ENCODE peak calls at places on chromosomes 4 and X, in nine cellular contexts. One of them, this sample, is unnamed.

GRCh38 chr4:176404591-176404990 is 84.8 kb downstream of the SPCS3 start:
- DNase-seq in mucosa of descending colon: no peak
- DNase-seq in brain microvascular endothelial cell: peak
- DNase-seq in K562: no peak
- DNase-seq in right cardiac atrium: no peak
- DNase-seq in lower leg skin: no peak
- DNase-seq in trophoblast cell: no peak
- DNase-seq in AG09309: peak
- DNase-seq in fibroblast of pulmonary artery: peak
- DNase-seq in this sample: peak

GRCh38 chrX:43836435-43837184 is 45.6 kb downstream of the MAOB start:
- DNase-seq in mucosa of descending colon: peak
- DNase-seq in brain microvascular endothelial cell: no peak
- DNase-seq in K562: peak
- DNase-seq in right cardiac atrium: no peak
- DNase-seq in lower leg skin: no peak
- DNase-seq in trophoblast cell: no peak
- DNase-seq in AG09309: no peak
- DNase-seq in fibroblast of pulmonary artery: peak
- DNase-seq in this sample: no peak

GRCh38 chr4:54844911-54845310 is 187.2 kb downstream of the KIT start:
- DNase-seq in mucosa of descending colon: no peak
- DNase-seq in brain microvascular endothelial cell: no peak
- DNase-seq in K562: no peak
- DNase-seq in right cardiac atrium: no peak
- DNase-seq in lower leg skin: no peak
- DNase-seq in trophoblast cell: no peak
- DNase-seq in AG09309: no peak
- DNase-seq in fibroblast of pulmonary artery: no peak
- DNase-seq in this sample: no peak

GRCh38 chr4:176156656-176157055 is 38.7 kb downstream of the SPATA4 start:
- DNase-seq in mucosa of descending colon: no peak
- DNase-seq in brain microvascular endothelial cell: no peak
- DNase-seq in K562: no peak
- DNase-seq in right cardiac atrium: no peak
- DNase-seq in lower leg skin: no peak
- DNase-seq in trophoblast cell: no peak
- DNase-seq in AG09309: peak
- DNase-seq in fibroblast of pulmonary artery: peak
- DNase-seq in this sample: peak

GRCh38 chrX:6383488-6383887 is 151.4 kb downstream of the VCX3A start:
- DNase-seq in mucosa of descending colon: no peak
- DNase-seq in brain microvascular endothelial cell: no peak
- DNase-seq in K562: no peak
- DNase-seq in right cardiac atrium: no peak
- DNase-seq in lower leg skin: no peak
- DNase-seq in trophoblast cell: no peak
- DNase-seq in AG09309: no peak
- DNase-seq in fibroblast of pulmonary artery: no peak
- DNase-seq in this sample: no peak

GRCh38 chrX:130984782-130985181 is 73.4 kb upstream of the ARHGAP36 start:
- DNase-seq in mucosa of descending colon: no peak
- DNase-seq in brain microvascular endothelial cell: no peak
- DNase-seq in K562: no peak
- DNase-seq in right cardiac atrium: no peak
- DNase-seq in lower leg skin: no peak
- DNase-seq in trophoblast cell: no peak
- DNase-seq in AG09309: no peak
- DNase-seq in fibroblast of pulmonary artery: no peak
- DNase-seq in this sample: no peak

GRCh38 chrX:111892375-111892774 is 16.4 kb downstream of the TRPC5OS start:
- DNase-seq in mucosa of descending colon: no peak
- DNase-seq in brain microvascular endothelial cell: no peak
- DNase-seq in K562: no peak
- DNase-seq in right cardiac atrium: no peak
- DNase-seq in lower leg skin: no peak
- DNase-seq in trophoblast cell: no peak
- DNase-seq in AG09309: no peak
- DNase-seq in fibroblast of pulmonary artery: no peak
- DNase-seq in this sample: no peak

GRCh38 chrX:103674531-103675454 is 11.7 kb downstream of the MORF4L2 start:
- DNase-seq in mucosa of descending colon: no peak
- DNase-seq in brain microvascular endothelial cell: no peak
- DNase-seq in K562: peak
- DNase-seq in right cardiac atrium: no peak
- DNase-seq in lower leg skin: no peak
- DNase-seq in trophoblast cell: peak
- DNase-seq in AG09309: no peak
- DNase-seq in fibroblast of pulmonary artery: no peak
- DNase-seq in this sample: no peak

GRCh38 chr4:140052050-140052449 is 101.9 kb downstream of the MAML3 start:
- DNase-seq in mucosa of descending colon: peak
- DNase-seq in brain microvascular endothelial cell: peak
- DNase-seq in K562: peak
- DNase-seq in right cardiac atrium: peak
- DNase-seq in lower leg skin: no peak
- DNase-seq in trophoblast cell: no peak
- DNase-seq in AG09309: no peak
- DNase-seq in fibroblast of pulmonary artery: peak
- DNase-seq in this sample: no peak

GRCh38 chrX:46634577-46634976 is 61.0 kb downstream of the CHST7 start:
- DNase-seq in mucosa of descending colon: no peak
- DNase-seq in brain microvascular endothelial cell: no peak
- DNase-seq in K562: no peak
- DNase-seq in right cardiac atrium: no peak
- DNase-seq in lower leg skin: no peak
- DNase-seq in trophoblast cell: peak
- DNase-seq in AG09309: no peak
- DNase-seq in fibroblast of pulmonary artery: no peak
- DNase-seq in this sample: no peak

GRCh38 chr4:185597532-185598188 is 62.4 kb upstream of the PDLIM3 start:
- DNase-seq in mucosa of descending colon: peak
- DNase-seq in brain microvascular endothelial cell: peak
- DNase-seq in K562: peak
- DNase-seq in right cardiac atrium: peak
- DNase-seq in lower leg skin: peak
- DNase-seq in trophoblast cell: peak
- DNase-seq in AG09309: peak
- DNase-seq in fibroblast of pulmonary artery: peak
- DNase-seq in this sample: peak

GRCh38 chr4:83582289-83582756 is 46.4 kb downstream of the GPAT3 start:
- DNase-seq in mucosa of descending colon: peak
- DNase-seq in brain microvascular endothelial cell: no peak
- DNase-seq in K562: no peak
- DNase-seq in right cardiac atrium: no peak
- DNase-seq in lower leg skin: no peak
- DNase-seq in trophoblast cell: no peak
- DNase-seq in AG09309: peak
- DNase-seq in fibroblast of pulmonary artery: peak
- DNase-seq in this sample: peak

DNA sequence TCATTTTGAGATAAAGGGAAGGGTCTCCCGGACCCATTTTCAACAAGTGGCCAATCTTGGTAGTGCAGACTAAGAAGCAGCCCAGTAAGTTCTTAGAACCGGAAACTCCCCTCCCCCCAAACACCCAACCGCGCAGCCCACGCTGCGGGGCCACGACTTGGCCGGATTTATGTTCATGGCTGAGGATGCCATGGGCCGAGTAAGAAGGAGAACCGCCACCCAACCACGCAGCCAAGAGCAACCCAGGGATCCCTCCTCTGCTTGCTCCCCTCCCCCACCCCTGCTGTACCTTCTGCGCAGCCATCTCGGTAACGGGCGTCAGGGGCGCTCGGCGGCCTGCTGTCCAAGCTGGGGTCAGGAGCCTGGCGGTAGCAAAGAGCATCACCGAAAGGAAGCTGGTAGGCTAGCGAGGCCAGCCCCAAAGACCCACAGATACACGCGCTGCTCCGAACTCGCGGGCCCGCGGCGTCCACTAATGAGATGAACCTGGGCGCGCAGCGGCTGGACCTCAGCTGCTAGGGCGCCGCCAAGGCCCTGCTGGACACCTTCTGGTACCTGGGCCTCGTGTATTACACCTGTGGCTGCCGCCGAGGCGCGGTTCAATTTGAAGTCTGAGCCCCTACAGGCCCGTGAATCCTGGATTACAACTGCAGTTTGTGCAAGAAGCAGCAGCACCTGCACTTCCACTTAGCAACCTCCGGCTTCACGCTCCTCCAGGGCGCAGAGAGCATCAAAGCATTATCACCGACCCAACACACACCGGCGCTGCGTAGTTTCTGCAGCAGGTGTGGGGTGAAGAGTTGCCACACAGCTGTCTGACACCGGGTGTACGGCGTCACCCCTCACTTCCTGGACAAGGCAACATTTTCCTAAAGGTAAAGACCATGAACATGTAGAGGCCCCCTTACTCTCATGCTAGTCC is 63.4 kb downstream of the NUDT10 start:
- DNase-seq in mucosa of descending colon: peak
- DNase-seq in brain microvascular endothelial cell: no peak
- DNase-seq in K562: peak
- DNase-seq in right cardiac atrium: peak
- DNase-seq in lower leg skin: no peak
- DNase-seq in trophoblast cell: peak
- DNase-seq in AG09309: no peak
- DNase-seq in fibroblast of pulmonary artery: no peak
- DNase-seq in this sample: no peak
- H3K4me3 ChIP-seq in mucosa of descending colon: no peak
- H3K4me3 ChIP-seq in brain microvascular endothelial cell: peak
- H3K4me3 ChIP-seq in K562: no peak
- H3K4me3 ChIP-seq in right cardiac atrium: peak
- H3K4me3 ChIP-seq in lower leg skin: no peak
- H3K4me3 ChIP-seq in trophoblast cell: peak
- H3K4me3 ChIP-seq in AG09309: no peak
- H3K4me3 ChIP-seq in fibroblast of pulmonary artery: peak
- H3K4me3 ChIP-seq in this sample: peak

DNA sequence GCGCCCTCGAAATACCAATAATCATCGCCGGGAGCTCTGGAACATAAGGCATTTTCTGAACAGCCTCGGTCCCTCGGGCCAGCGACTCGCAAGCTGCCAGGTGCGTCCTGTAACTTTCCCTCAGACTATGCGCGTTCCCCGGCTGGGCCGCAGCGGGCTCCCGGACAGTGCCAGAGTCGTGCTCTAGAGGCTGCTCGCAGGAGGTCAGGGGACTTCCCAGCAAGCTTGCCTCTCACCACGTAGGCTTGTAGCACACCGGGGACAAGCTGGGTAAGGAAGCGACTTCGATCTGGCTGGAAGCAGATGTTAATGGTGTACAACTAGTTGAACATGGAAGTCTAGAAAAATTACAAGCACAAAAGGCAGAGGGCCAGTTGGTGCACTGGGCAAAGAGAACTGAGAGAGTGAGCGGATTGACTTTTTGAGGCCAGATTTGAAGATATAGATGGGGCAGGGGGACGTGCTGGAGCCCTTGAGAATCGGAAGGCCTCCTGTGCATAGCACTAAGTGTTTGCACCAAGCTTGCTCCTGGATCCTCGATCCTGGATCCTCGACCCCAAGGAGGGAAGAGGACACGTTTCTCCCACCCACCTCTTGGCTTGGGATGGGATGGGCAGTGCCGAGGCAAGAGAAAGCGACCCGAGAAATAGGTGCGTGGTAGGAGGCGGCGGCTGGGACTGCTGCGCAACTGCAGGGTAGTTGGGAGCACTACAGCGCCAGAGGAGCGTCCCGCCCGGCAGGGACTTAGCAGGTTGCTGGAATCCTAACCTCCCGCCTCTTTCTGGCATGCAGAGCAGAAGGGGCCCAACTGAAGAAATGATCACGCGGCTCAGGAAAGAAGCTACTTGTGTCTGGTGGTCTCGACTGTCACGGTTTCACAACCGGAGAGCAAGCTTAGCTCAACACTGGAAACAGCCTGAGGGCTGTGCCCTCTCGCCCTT is 19.9 kb upstream of the ZIC3 start:
- DNase-seq in mucosa of descending colon: no peak
- DNase-seq in brain microvascular endothelial cell: no peak
- DNase-seq in K562: no peak
- DNase-seq in right cardiac atrium: no peak
- DNase-seq in lower leg skin: no peak
- DNase-seq in trophoblast cell: no peak
- DNase-seq in AG09309: no peak
- DNase-seq in fibroblast of pulmonary artery: no peak
- DNase-seq in this sample: no peak
- H3K4me3 ChIP-seq in mucosa of descending colon: no peak
- H3K4me3 ChIP-seq in brain microvascular endothelial cell: no peak
- H3K4me3 ChIP-seq in K562: no peak
- H3K4me3 ChIP-seq in right cardiac atrium: no peak
- H3K4me3 ChIP-seq in lower leg skin: no peak
- H3K4me3 ChIP-seq in trophoblast cell: no peak
- H3K4me3 ChIP-seq in AG09309: no peak
- H3K4me3 ChIP-seq in fibroblast of pulmonary artery: no peak
- H3K4me3 ChIP-seq in this sample: no peak

GRCh38 chr4:115278830-115279229 is 165.4 kb upstream of the NDST4 start:
- DNase-seq in mucosa of descending colon: no peak
- DNase-seq in brain microvascular endothelial cell: no peak
- DNase-seq in K562: no peak
- DNase-seq in right cardiac atrium: no peak
- DNase-seq in lower leg skin: no peak
- DNase-seq in trophoblast cell: no peak
- DNase-seq in AG09309: no peak
- DNase-seq in fibroblast of pulmonary artery: no peak
- DNase-seq in this sample: no peak

GRCh38 chr4:115272585-115272984 is 159.2 kb upstream of the NDST4 start:
- DNase-seq in mucosa of descending colon: no peak
- DNase-seq in brain microvascular endothelial cell: no peak
- DNase-seq in K562: no peak
- DNase-seq in right cardiac atrium: no peak
- DNase-seq in lower leg skin: no peak
- DNase-seq in trophoblast cell: no peak
- DNase-seq in AG09309: no peak
- DNase-seq in fibroblast of pulmonary artery: no peak
- DNase-seq in this sample: no peak

GRCh38 chr4:115272185-115272584 is 158.8 kb upstream of the NDST4 start:
- DNase-seq in mucosa of descending colon: no peak
- DNase-seq in brain microvascular endothelial cell: no peak
- DNase-seq in K562: no peak
- DNase-seq in right cardiac atrium: no peak
- DNase-seq in lower leg skin: no peak
- DNase-seq in trophoblast cell: no peak
- DNase-seq in AG09309: no peak
- DNase-seq in fibroblast of pulmonary artery: no peak
- DNase-seq in this sample: no peak

GRCh38 chr4:115275615-115276014 is 162.2 kb upstream of the NDST4 start:
- DNase-seq in mucosa of descending colon: no peak
- DNase-seq in brain microvascular endothelial cell: no peak
- DNase-seq in K562: no peak
- DNase-seq in right cardiac atrium: no peak
- DNase-seq in lower leg skin: no peak
- DNase-seq in trophoblast cell: no peak
- DNase-seq in AG09309: no peak
- DNase-seq in fibroblast of pulmonary artery: no peak
- DNase-seq in this sample: no peak

GRCh38 chr4:115274545-115274944 is 161.1 kb upstream of the NDST4 start:
- DNase-seq in mucosa of descending colon: no peak
- DNase-seq in brain microvascular endothelial cell: no peak
- DNase-seq in K562: no peak
- DNase-seq in right cardiac atrium: no peak
- DNase-seq in lower leg skin: no peak
- DNase-seq in trophoblast cell: no peak
- DNase-seq in AG09309: no peak
- DNase-seq in fibroblast of pulmonary artery: no peak
- DNase-seq in this sample: no peak
- H3K4me3 ChIP-seq in mucosa of descending colon: no peak
- H3K4me3 ChIP-seq in brain microvascular endothelial cell: no peak
- H3K4me3 ChIP-seq in K562: no peak
- H3K4me3 ChIP-seq in right cardiac atrium: no peak
- H3K4me3 ChIP-seq in lower leg skin: no peak
- H3K4me3 ChIP-seq in trophoblast cell: no peak
- H3K4me3 ChIP-seq in AG09309: no peak
- H3K4me3 ChIP-seq in fibroblast of pulmonary artery: no peak
- H3K4me3 ChIP-seq in this sample: no peak

GRCh38 chr4:91525627-91526026 is 778.1 kb upstream of the GRID2 start:
- DNase-seq in mucosa of descending colon: peak
- DNase-seq in brain microvascular endothelial cell: no peak
- DNase-seq in K562: no peak
- DNase-seq in right cardiac atrium: no peak
- DNase-seq in lower leg skin: no peak
- DNase-seq in trophoblast cell: no peak
- DNase-seq in AG09309: no peak
- DNase-seq in fibroblast of pulmonary artery: no peak
- DNase-seq in this sample: no peak
- H3K4me3 ChIP-seq in mucosa of descending colon: no peak
- H3K4me3 ChIP-seq in brain microvascular endothelial cell: no peak
- H3K4me3 ChIP-seq in K562: no peak
- H3K4me3 ChIP-seq in right cardiac atrium: no peak
- H3K4me3 ChIP-seq in lower leg skin: no peak
- H3K4me3 ChIP-seq in trophoblast cell: no peak
- H3K4me3 ChIP-seq in AG09309: no peak
- H3K4me3 ChIP-seq in fibroblast of pulmonary artery: no peak
- H3K4me3 ChIP-seq in this sample: no peak